ENCODE peak calls at places on chromosomes 3 and 15, in ten cellular contexts. M, G, C, B, J, F, V, Q, K and Z are unnamed samples.

GRCh38 chr3:43584043-43584826 is 37.6 kb downstream of the ANO10 start:
- DNase-seq in G (no peak), Q (no peak), F (no peak), J (no peak), M (no peak), K (no peak), V (no peak), C (no peak), B (no peak), Z (no peak)

GRCh38 chr3:167066977-167067843 is 312.9 kb downstream of the ZBBX start:
- DNase-seq in C (no peak), G (peak), Q (no peak), K (no peak), J (no peak), B (no peak), V (no peak), F (no peak), M (no peak), Z (no peak)

GRCh38 chr3:69409831-69410230 is 23.9 kb upstream of the FRMD4B start:
- DNase-seq in B (no peak), F (no peak), M (no peak), J (no peak), V (no peak), G (no peak), K (no peak), C (no peak), Q (no peak), Z (no peak)

GRCh38 chr15:63176302-63176701 is 13.1 kb upstream of the RAB8B start:
- DNase-seq in J (no peak), M (no peak), K (no peak), B (no peak), G (no peak), F (no peak), C (no peak), Q (no peak), V (no peak), Z (no peak)

GRCh38 chr3:61981005-61981404 is 392.3 kb downstream of the FEZF2 start:
- DNase-seq in Q (no peak), V (no peak), J (no peak), M (no peak), K (no peak), C (no peak), G (no peak), F (no peak), B (no peak), Z (no peak)

GRCh38 chr15:59741274-59741906 is 52.3 kb upstream of the BNIP2 start:
- DNase-seq in G (peak), V (no peak), Q (no peak), M (peak), J (no peak), C (no peak), B (no peak), K (no peak), F (peak), Z (no peak)

GRCh38 chr15:78772738-78773137 is 38.5 kb downstream of the ADAMTS7 start:
- DNase-seq in K (peak), B (no peak), J (no peak), C (no peak), G (no peak), Q (no peak), F (no peak), M (no peak), V (no peak), Z (no peak)

GRCh38 chr15:58758141-58758540 is 8.6 kb upstream of the ADAM10 start:
- DNase-seq in B (no peak), C (no peak), G (peak), F (no peak), V (no peak), Q (no peak), J (no peak), M (no peak), K (no peak), Z (no peak)

GRCh38 chr3:14488286-14489036 is 51.7 kb downstream of the GRIP2 start:
- DNase-seq in M (no peak), J (no peak), C (peak), K (peak), G (no peak), B (no peak), F (no peak), V (no peak), Q (no peak), Z (no peak)

GRCh38 chr3:118978393-118978758 is 56.3 kb downstream of the IGSF11 start:
- DNase-seq in J (no peak), C (no peak), Q (no peak), G (no peak), B (no peak), F (no peak), V (no peak), K (no peak), M (no peak), Z (no peak)